ENCODE peak calls at places on chromosomes 16 and 17, in seven cellular contexts. E is A549, D is IMR-90, O is H1, G is K562, A is GM12878, S is HepG2. B is an unnamed sample.

GRCh38 chr17:32876414-32877163 is at the start of gene MYO1D:
- DNase-seq in S (peak; percentile 45), G (peak; percentile 72), A (no peak), D (no peak), E (peak; percentile 35), O (no peak), B (peak; percentile 73)

GRCh38 chr17:12974319-12974661 is 43.5 kb downstream of the ELAC2 start:
- DNase-seq in E (no peak), O (no peak), S (no peak), G (no peak), A (no peak), D (no peak), B (no peak)

GRCh38 chr16:67150833-67151396 is at the start of gene B3GNT9:
- DNase-seq in S (peak; percentile 56), O (no peak), D (peak; percentile 66), E (peak; percentile 82), A (no peak), G (peak; percentile 43), B (peak; percentile 92)

GRCh38 chr16:31354394-31355291 is at the start of gene ITGAX:
- DNase-seq in A (peak; percentile 70), E (peak; percentile 35), D (peak; percentile 20), S (no peak), G (peak; percentile 79), O (no peak), B (peak; percentile 17)

GRCh38 chr17:48071654-48072053 is 23.5 kb downstream of the NFE2L1 start:
- DNase-seq in E (no peak), O (no peak), A (no peak), G (no peak), S (no peak), D (peak; percentile 36), B (no peak)

GRCh38 chr16:56726283-56726682 is 3.6 kb upstream of the NUP93 start:
- DNase-seq in O (no peak), E (no peak), D (no peak), S (no peak), A (no peak), G (no peak), B (no peak)

GRCh38 chr17:7334938-7335538 is 1.3 kb upstream of the ACAP1 start:
- DNase-seq in G (no peak), A (no peak), S (no peak), E (no peak), D (no peak), O (no peak), B (no peak)

GRCh38 chr17:29195465-29196081 is 15.4 kb upstream of the MYO18A start:
- DNase-seq in A (no peak), G (no peak), S (no peak), D (no peak), O (no peak), E (no peak), B (no peak)

GRCh38 chr16:26220894-26221293 is 529.1 kb downstream of the HS3ST4 start:
- DNase-seq in O (no peak), E (no peak), S (no peak), G (no peak), A (no peak), D (no peak), B (no peak)

GRCh38 chr17:68942389-68942788 is 12.8 kb downstream of the ABCA8 start:
- DNase-seq in S (no peak), D (no peak), A (no peak), E (no peak), O (no peak), G (no peak), B (no peak)

GRCh38 chr16:15660203-15660601 is 10.2 kb downstream of the NDE1 start:
- DNase-seq in D (no peak), O (no peak), S (peak; percentile 50), G (no peak), A (no peak), E (no peak), B (no peak)

GRCh38 chr16:79847101-79847500 is 246.6 kb upstream of the MAF start:
- DNase-seq in E (no peak), O (no peak), S (no peak), D (no peak), A (no peak), G (no peak), B (no peak)

GRCh38 chr17:12402963-12403622 is 262.6 kb upstream of the MYOCD start:
- DNase-seq in S (no peak), E (peak; percentile 52), D (peak; percentile 97), O (no peak), A (no peak), G (no peak), B (no peak)

GRCh38 chr17:17917394-17917793 is 54.8 kb downstream of the TOM1L2 start:
- DNase-seq in S (no peak), O (no peak), G (no peak), E (no peak), A (no peak), D (no peak), B (no peak)

DNA sequence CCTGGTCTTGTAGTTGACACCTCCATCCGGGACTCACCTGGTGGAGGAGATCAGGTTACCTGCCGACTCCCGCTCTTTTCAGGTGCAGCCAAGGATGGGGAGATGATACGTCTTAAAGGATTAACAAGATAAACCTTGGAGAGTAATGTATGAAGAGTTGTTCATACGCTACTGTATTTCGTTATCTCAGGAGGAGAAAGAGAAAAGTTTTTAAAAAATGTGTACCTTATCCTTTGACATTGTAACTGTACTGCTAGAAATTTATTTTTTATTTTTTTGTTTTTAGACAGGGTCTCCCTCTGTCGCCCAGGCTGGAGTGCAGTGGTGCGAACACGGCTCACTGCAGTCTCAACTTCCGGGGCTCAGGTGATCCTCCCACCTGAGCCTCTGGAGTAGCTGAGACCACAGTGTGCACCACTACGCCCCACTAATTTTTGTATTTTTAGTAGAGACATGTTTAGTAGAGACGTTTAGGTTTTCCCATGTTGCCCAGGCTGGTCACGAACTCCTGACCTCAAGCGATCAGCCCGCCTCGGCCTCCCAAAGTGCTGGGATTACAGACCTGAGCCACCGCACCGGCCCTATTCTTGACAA is 764 bp upstream of the SMURF2 start:
- DNase-seq in S (no peak), G (no peak), A (no peak), D (no peak), E (no peak), O (peak; percentile 41), B (no peak)
- TF ChIP-seq RFX5 in S (no peak), G (no peak), A (no peak), D (no peak), E (no peak), O (no peak), B (no peak)

GRCh38 chr16:50644730-50645129 is 36.4 kb downstream of the SNX20 start:
- DNase-seq in O (peak; percentile 31), E (no peak), G (no peak), D (no peak), A (no peak), S (no peak), B (peak; percentile 61)
- TF ChIP-seq RFX5 in O (no peak), E (no peak), G (no peak), D (no peak), A (no peak), S (no peak), B (no peak)

DNA sequence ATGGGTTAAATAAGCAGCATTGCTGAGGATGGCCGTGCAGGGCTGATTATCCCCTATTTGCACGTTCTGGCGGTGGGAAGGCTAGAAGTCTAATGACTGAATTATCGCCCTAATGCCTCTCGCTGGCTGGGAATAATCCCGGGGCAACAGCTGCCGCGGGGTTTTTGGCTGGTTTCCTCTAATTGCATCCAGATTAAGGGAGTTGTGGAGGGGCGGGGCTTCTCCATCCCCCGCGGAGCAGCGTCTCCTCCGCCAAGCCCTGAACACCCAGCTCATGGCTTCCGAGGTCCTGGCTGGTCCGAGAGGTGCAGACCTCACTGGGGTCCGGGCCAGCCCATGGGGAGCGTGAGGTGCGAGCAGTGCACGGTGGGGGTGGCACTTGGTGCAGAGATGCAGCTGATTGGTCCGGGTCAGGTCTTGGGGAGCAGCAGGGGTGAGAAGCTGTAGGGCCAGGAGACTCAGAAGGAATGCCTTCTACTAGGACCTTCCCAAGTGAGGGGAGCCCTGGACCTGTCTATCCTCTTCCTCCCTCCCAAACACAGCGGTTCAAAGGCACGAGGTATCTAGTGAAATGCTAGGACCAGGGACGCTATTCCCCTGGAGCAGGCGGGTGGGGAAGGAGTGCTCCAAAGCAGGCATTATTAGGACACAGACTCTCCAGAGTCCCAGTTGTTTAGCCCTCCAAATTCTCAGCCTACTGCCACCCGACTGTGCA is 97.5 kb downstream of the TBC1D16 start:
- DNase-seq in O (no peak), D (no peak), A (no peak), G (no peak), E (no peak), S (no peak), B (peak; percentile 80)
- TF ChIP-seq RFX5 in O (no peak), D (no peak), A (no peak), G (no peak), E (no peak), S (no peak), B (no peak)

DNA sequence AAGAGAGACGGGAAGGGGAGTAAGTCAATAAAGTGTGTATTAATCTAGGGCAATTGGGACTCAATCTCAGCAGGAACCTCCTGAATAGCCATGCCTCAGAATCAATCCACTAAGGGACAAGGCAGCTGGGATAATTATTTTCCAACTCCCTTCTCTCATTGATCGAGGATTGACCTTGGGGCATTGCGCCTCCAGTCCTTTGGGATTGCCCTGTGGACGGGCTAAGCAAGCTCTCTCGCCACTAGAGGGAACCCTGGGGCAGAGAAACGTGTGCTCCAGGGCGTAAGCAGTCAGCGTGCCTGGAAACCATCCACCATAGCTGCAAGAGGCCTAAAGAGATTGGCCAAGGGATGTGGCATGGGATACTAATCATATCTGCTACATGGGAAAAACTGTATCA is 53.9 kb upstream of the ERCC4 start:
- DNase-seq in A (no peak), O (peak; percentile 59), E (peak; percentile 73), D (peak; percentile 73), G (peak; percentile 64), S (peak; percentile 86), B (peak; percentile 32)
- TF ChIP-seq RFX5 in A (no peak), O (no peak), E (no peak), D (no peak), G (no peak), S (peak; percentile 46), B (no peak)

DNA sequence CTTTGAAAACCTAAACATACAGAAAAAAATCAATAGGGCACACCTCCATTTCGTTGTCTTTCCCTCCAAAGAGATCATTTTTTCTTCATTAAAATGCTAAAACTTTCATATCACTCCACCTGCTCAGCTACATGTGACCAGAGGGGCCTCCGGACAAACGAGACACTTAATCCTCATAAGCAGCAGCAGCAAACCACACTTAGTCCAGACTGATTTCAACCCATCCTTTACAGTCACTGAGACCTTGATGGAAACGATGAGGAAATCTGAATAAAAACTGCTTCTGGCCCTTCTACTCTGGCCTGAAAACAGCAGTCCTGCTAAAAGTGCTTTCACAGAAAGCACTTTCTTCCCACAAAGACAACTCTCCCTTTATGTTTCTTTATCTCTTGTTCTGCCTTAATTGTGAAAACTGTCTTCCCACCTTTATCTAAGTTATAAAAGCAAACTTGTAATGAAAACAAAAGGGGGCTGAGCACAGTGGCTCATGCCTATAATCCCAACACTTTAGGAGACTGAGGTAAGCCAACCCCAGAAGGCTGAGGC is 4.6 kb downstream of the ANKRD11 start:
- DNase-seq in E (no peak), G (no peak), A (no peak), D (no peak), S (no peak), O (no peak), B (no peak)
- TF ChIP-seq RFX5 in E (no peak), G (no peak), A (no peak), D (no peak), S (no peak), O (no peak), B (no peak)

DNA sequence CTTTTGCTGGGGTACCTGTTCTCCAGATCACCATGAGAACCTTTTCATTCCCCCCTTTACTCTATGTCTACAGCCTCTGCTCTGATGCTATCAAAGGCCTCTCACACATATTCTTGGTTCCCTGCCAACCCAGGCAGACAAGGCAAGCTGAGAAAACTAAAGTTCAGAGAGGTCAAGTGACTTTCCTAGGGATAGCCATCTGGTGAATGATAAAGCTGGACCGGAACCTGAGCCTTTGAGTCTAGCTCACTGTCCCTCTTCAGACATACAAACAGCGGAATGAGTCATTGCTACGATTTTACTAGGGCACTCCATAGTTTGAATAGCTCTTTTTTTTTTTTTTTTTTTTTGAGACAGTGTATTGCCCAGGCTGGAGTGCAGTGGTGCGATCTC is 73.3 kb downstream of the XYLT1 start:
- DNase-seq in O (no peak), S (peak; percentile 61), E (peak; percentile 41), G (peak; percentile 37), A (no peak), D (peak; percentile 83), B (peak; percentile 59)
- TF ChIP-seq RFX5 in O (no peak), S (no peak), E (no peak), G (no peak), A (no peak), D (no peak), B (no peak)

B was measured in SK-N-SH.